ENCODE peak calls at places on chromosomes 12 and 14, in five cellular contexts. V is body of pancreas, O is transverse colon, C is brain microvascular endothelial cell, X is left ventricle myocardium inferior. B is an unnamed sample.
A peak's percentile ranks its signal among the peaks of the same experiment; 100 is the strongest.

GRCh38 chr12:32698285-32698684 is 19.2 kb downstream of the DNM1L start:
- DNase-seq in X (no peak), C (no peak), O (no peak), V (no peak), B (no peak)

GRCh38 chr12:83827193-83827592 is 1085.4 kb downstream of the SLC6A15 start:
- DNase-seq in O (no peak), C (no peak), X (no peak), V (no peak), B (no peak)

GRCh38 chr14:89027097-89027740 is 202.8 kb downstream of the TTC8 start:
- DNase-seq in X (peak; percentile 38), V (peak; percentile 40), C (no peak), O (peak; percentile 55), B (peak; percentile 71)

GRCh38 chr12:5000204-5000603 is 43.5 kb upstream of the KCNA5 start:
- DNase-seq in O (no peak), X (no peak), V (no peak), C (no peak), B (no peak)

GRCh38 chr14:70018713-70019201 is 139.5 kb downstream of the SMOC1 start:
- DNase-seq in V (peak; percentile 19), C (no peak), O (peak; percentile 52), X (peak; percentile 22), B (peak; percentile 80)

GRCh38 chr12:104372048-104372720 is 68.6 kb downstream of the EID3 start:
- DNase-seq in X (no peak), O (no peak), C (no peak), V (no peak), B (no peak)

GRCh38 chr14:78974691-78975090 is 804.5 kb downstream of the NRXN3 start:
- DNase-seq in O (no peak), V (no peak), X (no peak), C (no peak), B (no peak)

GRCh38 chr12:83016226-83016835 is 329.6 kb downstream of the TMTC2 start:
- DNase-seq in X (no peak), O (no peak), V (peak; percentile 75), C (peak; percentile 92), B (no peak)

GRCh38 chr14:32825058-32825457 is 113.6 kb upstream of the NPAS3 start:
- DNase-seq in C (no peak), V (no peak), O (no peak), X (no peak), B (no peak)

GRCh38 chr12:66191547-66192126 is 2.6 kb downstream of the IRAK3 start:
- DNase-seq in C (no peak), V (no peak), O (no peak), X (no peak), B (no peak)

GRCh38 chr12:124191024-124191359 is 103.9 kb upstream of the RFLNA start:
- DNase-seq in X (no peak), C (no peak), V (no peak), O (no peak), B (no peak)

GRCh38 chr14:95272057-95272456 is 47.7 kb downstream of the CLMN start:
- DNase-seq in O (no peak), V (no peak), C (no peak), X (no peak), B (no peak)

GRCh38 chr14:64639340-64639821 is 64.8 kb upstream of the PLEKHG3 start:
- DNase-seq in O (no peak), V (no peak), X (no peak), C (peak; percentile 51), B (no peak)

GRCh38 chr12:67388331-67389163 is 119.4 kb downstream of the CAND1 start:
- DNase-seq in X (no peak), V (no peak), O (no peak), C (no peak), B (no peak)

GRCh38 chr14:97956944-97957343 is 1159.8 kb downstream of the VRK1 start:
- DNase-seq in C (no peak), O (no peak), V (no peak), X (no peak), B (no peak)

GRCh38 chr12:67651380-67651695 is 2.8 kb downstream of the DYRK2 start:
- DNase-seq in O (peak; percentile 30), V (no peak), X (no peak), C (no peak), B (no peak)

GRCh38 chr12:47736877-47737676 is 11.8 kb upstream of the ENDOU start:
- DNase-seq in C (no peak), V (peak; percentile 93), O (peak; percentile 56), X (peak; percentile 91), B (peak; percentile 92)

GRCh38 chr12:47838286-47838931 is 18.7 kb upstream of the HDAC7 start:
- DNase-seq in C (peak; percentile 18), V (peak; percentile 45), O (no peak), X (no peak), B (peak; percentile 67)

GRCh38 chr14:73937012-73937411 is 12.9 kb downstream of the FAM161B start:
- DNase-seq in O (no peak), X (no peak), V (no peak), C (no peak), B (no peak)

DNA sequence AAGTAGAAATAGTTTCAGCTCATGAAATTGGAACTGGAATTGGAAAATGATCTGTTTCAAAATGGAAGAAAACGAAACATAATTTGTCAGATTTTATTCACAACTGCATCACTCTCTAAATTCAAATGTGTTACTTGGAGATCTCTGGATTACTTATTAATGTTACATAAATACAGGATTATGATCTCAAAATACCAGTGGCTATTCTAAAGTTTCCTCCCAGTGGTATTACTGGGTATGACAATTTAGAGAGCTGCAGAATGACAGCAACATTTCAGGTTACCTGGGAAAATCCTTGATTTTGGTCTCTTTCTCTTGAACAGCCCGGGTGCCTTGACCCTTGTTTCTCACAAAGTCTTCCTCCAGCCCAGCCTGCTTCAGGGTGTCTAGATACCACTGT is 14.2 kb downstream of the FAM161B start:
- DNase-seq in X (no peak), C (no peak), V (no peak), O (no peak), B (no peak)
- TF ChIP-seq CTCF in X (no peak), C (peak; percentile 30), V (peak; percentile 40), O (no peak), B (no peak)

GRCh38 chr12:58593557-58594304 is 326.6 kb downstream of the LRIG3 start:
- DNase-seq in C (no peak), V (no peak), X (no peak), O (no peak), B (no peak)

GRCh38 chr12:58588771-58589170 is 331.5 kb downstream of the LRIG3 start:
- DNase-seq in O (no peak), X (no peak), V (no peak), C (no peak), B (no peak)

GRCh38 chr12:58596381-58596780 is 323.9 kb downstream of the LRIG3 start:
- DNase-seq in O (no peak), V (no peak), X (no peak), C (no peak), B (no peak)

DNA sequence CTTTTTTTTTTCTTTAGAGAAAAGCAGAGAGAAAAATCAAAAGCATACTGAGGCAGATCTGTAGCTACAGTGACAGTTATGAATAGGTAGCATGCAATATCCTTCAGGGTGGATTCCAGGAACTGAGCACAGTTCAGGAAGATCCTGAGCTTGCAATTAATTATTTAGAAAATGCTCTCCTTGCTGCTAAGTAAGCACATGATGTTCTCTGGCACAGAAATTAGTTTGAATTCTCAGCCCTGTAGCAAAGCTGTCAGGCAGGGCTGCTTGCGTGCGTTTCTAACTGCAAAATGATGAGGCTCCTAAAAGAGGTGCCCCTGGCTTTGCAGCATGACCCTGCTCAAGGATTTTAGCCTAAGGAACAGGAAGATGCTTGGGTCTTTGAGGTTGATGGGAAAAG is 327.5 kb downstream of the LRIG3 start:
- DNase-seq in C (no peak), X (no peak), O (no peak), V (peak; percentile 3), B (no peak)
- H3K27ac ChIP-seq in C (no peak overlapping the region), X (no peak overlapping the region), O (peak overlapping the region; percentile 7), V (no peak overlapping the region), B (no peak overlapping the region)

DNA sequence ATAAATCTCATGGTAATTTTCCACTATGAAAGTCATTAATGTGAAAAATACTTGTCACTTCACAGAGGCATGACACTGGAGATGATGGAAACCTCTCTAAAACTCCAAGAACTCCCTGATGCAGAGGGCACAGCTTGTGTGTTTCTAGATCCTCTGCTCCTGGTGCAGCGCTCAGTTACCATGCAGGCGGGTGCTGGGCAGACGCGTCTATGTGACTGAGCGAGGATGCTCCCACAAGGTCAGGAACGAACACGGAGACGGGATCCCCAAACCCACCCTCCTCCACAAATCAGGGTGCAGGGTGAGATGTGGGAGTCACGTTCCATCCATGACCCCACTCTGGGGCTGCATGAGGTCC is 81.5 kb downstream of the CCDC88C start:
- DNase-seq in X (no peak), O (no peak), V (no peak), C (no peak), B (no peak)
- H3K27me3 ChIP-seq in X (peaks cover 66% of the 10 kb centered on the region), O (no peaks in the 10 kb centered on the region), V (no peaks in the 10 kb centered on the region), C (no peaks in the 10 kb centered on the region), B (peaks cover 11% of the 10 kb centered on the region)

GRCh38 chr12:29226621-29227020 is 77.5 kb downstream of the FAR2 start:
- DNase-seq in X (no peak), O (no peak), V (no peak), C (no peak), B (no peak)
- TF ChIP-seq CTCF in X (no peak), O (no peak), V (no peak), C (no peak), B (no peak)

DNA sequence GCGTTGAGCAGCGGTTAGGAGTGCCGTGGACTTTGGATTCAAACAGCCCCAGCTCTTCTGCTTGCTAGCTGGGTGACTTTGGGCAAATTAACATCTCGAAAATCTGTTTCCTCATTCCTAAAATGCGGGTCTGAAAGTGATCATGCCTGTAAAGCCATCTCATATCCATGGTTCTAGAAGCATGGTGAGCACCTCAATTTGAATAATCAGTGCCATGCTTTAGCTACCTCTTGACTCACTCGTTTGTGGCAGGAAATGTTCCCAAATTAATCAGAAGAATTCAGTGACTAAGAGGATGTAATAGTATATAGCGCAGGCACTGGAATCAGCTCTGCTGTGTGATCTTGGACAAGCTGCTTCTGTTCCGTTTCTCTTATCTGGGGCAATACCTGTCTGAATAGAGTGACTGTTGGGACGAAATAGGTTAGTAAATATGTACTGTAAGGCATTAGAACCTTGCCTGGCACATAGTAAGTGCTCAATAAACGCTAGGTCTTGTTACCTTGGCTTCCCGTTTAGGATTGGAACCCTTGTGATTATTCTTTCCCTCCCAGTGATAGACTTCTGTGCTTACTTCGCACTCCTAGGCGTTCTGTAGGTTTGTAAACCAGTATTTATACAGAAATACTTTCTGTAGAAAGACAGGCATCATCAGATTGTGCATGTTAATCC is 768 bp upstream of the SMAGP start:
- DNase-seq in V (peak; percentile 57), C (peak; percentile 68), X (no peak), O (no peak), B (no peak)
- H3K27ac ChIP-seq in V (peak overlapping the region; percentile 82), C (peak overlapping the region; percentile 58), X (peak overlapping the region; percentile 88), O (peak overlapping the region; percentile 95), B (peak overlapping the region; percentile 26)

DNA sequence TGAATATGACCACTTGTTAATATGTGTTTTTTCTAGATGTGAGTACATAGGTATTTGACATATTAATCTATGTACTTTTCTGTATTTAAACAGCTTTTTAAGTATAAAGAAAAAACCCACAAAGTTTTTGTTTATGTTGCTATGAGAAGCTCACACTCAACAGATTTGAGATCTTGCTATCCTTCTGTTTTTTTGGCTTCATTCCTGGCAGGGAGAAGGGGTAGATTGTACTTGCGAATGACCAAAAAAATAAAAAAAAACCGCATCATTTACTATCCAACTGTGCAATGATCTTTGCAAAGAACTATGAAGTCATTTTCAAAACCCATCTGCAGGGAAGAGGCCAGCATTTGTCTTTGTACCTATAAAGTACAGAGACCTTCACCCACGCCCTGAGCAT is 28.4 kb upstream of the TBX5 start:
- DNase-seq in O (no peak), C (no peak), V (no peak), X (no peak), B (no peak)
- H3K27me3 ChIP-seq in O (peaks cover 71% of the 10 kb centered on the region), C (peaks cover 6% of the 10 kb centered on the region), V (no peaks in the 10 kb centered on the region), X (peaks cover 48% of the 10 kb centered on the region), B (no peaks in the 10 kb centered on the region)

B was measured in tibial artery.